ENCODE peak calls at places on chromosomes 1 and 21, in ten cellular contexts. T, Q, W, K, P, V, U, R, G and H are unnamed samples.

GRCh38 chr1:48250572-48250971 is 28.1 kb downstream of the SLC5A9 start:
- DNase-seq in P (no peak), T (peak), G (no peak), W (no peak), V (no peak), Q (no peak), U (no peak), R (no peak), K (no peak), H (no peak)

GRCh38 chr1:31354266-31354665 is 18.6 kb downstream of the FABP3 start:
- DNase-seq in Q (no peak), K (no peak), U (no peak), R (no peak), W (no peak), P (peak), G (no peak), V (no peak), T (no peak), H (peak)

GRCh38 chr1:208525417-208525816 is 281.2 kb upstream of the PLXNA2 start:
- DNase-seq in W (no peak), Q (no peak), G (no peak), P (no peak), U (no peak), R (no peak), K (no peak), V (no peak), T (no peak), H (no peak)

GRCh38 chr1:244290386-244290785 is 161.3 kb downstream of the ADSS2 start:
- DNase-seq in P (no peak), K (no peak), V (no peak), G (no peak), T (no peak), R (no peak), U (no peak), Q (no peak), W (no peak), H (no peak)

GRCh38 chr21:15422761-15423160 is 307.0 kb upstream of the USP25 start:
- DNase-seq in Q (no peak), G (no peak), K (no peak), R (no peak), T (no peak), U (no peak), W (no peak), P (no peak), V (no peak), H (peak)

GRCh38 chr1:33763406-33763805 is 100.5 kb upstream of the HMGB4 start:
- DNase-seq in P (peak), V (no peak), G (no peak), K (no peak), U (no peak), R (no peak), Q (peak), T (no peak), W (no peak), H (no peak)

GRCh38 chr1:3807769-3808168 is 11.5 kb upstream of the LRRC47 start:
- DNase-seq in W (no peak), U (no peak), R (no peak), V (no peak), T (no peak), G (no peak), K (no peak), P (no peak), Q (no peak), H (no peak)

GRCh38 chr1:24294757-24295371 is 24.3 kb upstream of the GRHL3 start:
- DNase-seq in V (peak), G (peak), Q (peak), P (peak), T (peak), U (peak), W (no peak), R (no peak), K (peak), H (peak)

GRCh38 chr1:111733183-111733995 is 5.8 kb downstream of the INKA2 start:
- DNase-seq in V (peak), P (peak), T (peak), U (peak), K (peak), R (no peak), W (no peak), Q (peak), G (no peak), H (peak)

GRCh38 chr1:52733368-52733767 is 7.1 kb downstream of the ZYG11B start:
- DNase-seq in G (no peak), R (no peak), Q (no peak), T (no peak), V (no peak), W (no peak), P (no peak), U (no peak), K (no peak), H (no peak)